ENCODE peak calls at places on chromosomes 11 and 22, in ten cellular contexts. N is effector memory CD4-positive, alpha-beta T cell; E is T-helper 1 cell; A is naive thymus-derived CD4-positive, alpha-beta T cell; D is GF-D8; B is upper lobe of right lung; G is NAMALWA; Q is ELR; X is cardiac fibroblast; H is dorsolateral prefrontal cortex. W is an unnamed sample.

GRCh38 chr11:8374716-8375115 is 111.0 kb upstream of the LMO1 start:
- DNase-seq in D (no peak), A (no peak), N (no peak), E (no peak), X (no peak), H (no peak), Q (no peak), B (no peak), G (no peak), W (no peak)

GRCh38 chr11:105767945-105768344 is 158.1 kb downstream of the GRIA4 start:
- DNase-seq in X (no peak), A (no peak), B (no peak), N (no peak), G (no peak), E (no peak), Q (no peak), D (no peak), H (no peak), W (no peak)

GRCh38 chr11:77019976-77020591 is 14.1 kb upstream of the B3GNT6 start:
- DNase-seq in E (no peak), A (no peak), Q (peak), H (no peak), N (no peak), G (no peak), D (no peak), B (no peak), X (peak), W (no peak)

GRCh38 chr11:129023968-129024676 is 81.5 kb upstream of the TP53AIP1 start:
- DNase-seq in X (peak), E (no peak), G (peak), N (no peak), B (no peak), H (no peak), Q (no peak), D (no peak), A (peak), W (peak)

GRCh38 chr11:35995872-35996271 is 52.0 kb downstream of the LDLRAD3 start:
- DNase-seq in A (no peak), E (no peak), H (no peak), B (no peak), N (no peak), X (peak), G (no peak), D (no peak), Q (no peak), W (no peak)

GRCh38 chr11:65316979-65317786 is 2.5 kb downstream of the CDC42EP2 start:
- DNase-seq in E (no peak), A (no peak), H (no peak), B (peak), G (peak), D (peak), Q (peak), X (peak), N (no peak), W (no peak)

GRCh38 chr11:65880844-65881421 is 1.3 kb downstream of the CTSW start:
- DNase-seq in Q (peak), X (no peak), N (no peak), B (no peak), H (no peak), G (no peak), D (no peak), A (no peak), E (no peak), W (peak)

GRCh38 chr11:4983851-4984250 is 10.8 kb upstream of the OR51L1 start:
- DNase-seq in B (no peak), E (no peak), D (no peak), A (no peak), G (no peak), Q (no peak), H (no peak), N (no peak), X (no peak), W (no peak)

GRCh38 chr11:74288161-74288560 is 23.3 kb downstream of the P4HA3 start:
- DNase-seq in E (no peak), G (no peak), X (peak), B (no peak), D (no peak), H (no peak), A (no peak), Q (peak), N (no peak), W (no peak)

GRCh38 chr11:112724194-112724790 is 236.9 kb upstream of the NCAM1 start:
- DNase-seq in X (no peak), H (no peak), Q (no peak), D (no peak), N (no peak), E (no peak), B (no peak), A (no peak), G (no peak), W (no peak)

GRCh38 chr11:130436171-130436570 is 7.8 kb upstream of the ADAMTS8 start:
- DNase-seq in E (no peak), X (no peak), H (no peak), G (no peak), N (no peak), Q (no peak), D (no peak), B (no peak), A (no peak), W (no peak)

GRCh38 chr22:30127749-30128166 is 47.5 kb downstream of the HORMAD2 start:
- DNase-seq in H (no peak), N (no peak), E (no peak), B (no peak), Q (peak), G (no peak), A (no peak), X (peak), D (peak), W (no peak)

GRCh38 chr11:75273989-75274391 is 33.4 kb downstream of the TPBGL start:
- DNase-seq in Q (no peak), D (no peak), H (peak), B (peak), X (no peak), N (no peak), A (no peak), G (no peak), E (no peak), W (peak)

GRCh38 chr22:46528121-46528610 is 9.3 kb downstream of the CELSR1 start:
- DNase-seq in E (no peak), B (no peak), D (peak), X (peak), Q (peak), G (no peak), N (no peak), A (no peak), H (no peak), W (no peak)

GRCh38 chr11:113705871-113706654 is at the start of gene TMPRSS5:
- DNase-seq in B (no peak), G (no peak), Q (no peak), E (no peak), N (no peak), H (peak), X (no peak), D (no peak), A (no peak), W (peak)

GRCh38 chr11:124793466-124794278 is 6.5 kb downstream of the MSANTD2 start:
- DNase-seq in E (no peak), Q (peak), G (peak), X (peak), A (peak), H (no peak), N (no peak), D (peak), B (no peak), W (no peak)

GRCh38 chr22:46796566-46797195 is 34.2 kb downstream of the TBC1D22A start:
- DNase-seq in N (no peak), D (no peak), B (no peak), G (no peak), H (no peak), X (no peak), Q (no peak), A (no peak), E (no peak), W (peak)

GRCh38 chr11:88103337-88104206 is 71.7 kb downstream of the RAB38 start:
- DNase-seq in A (peak), H (no peak), N (no peak), D (peak), X (peak), B (peak), Q (peak), E (no peak), G (peak), W (no peak)

GRCh38 chr11:104798794-104799193 is 99.5 kb downstream of the CASP12 start:
- DNase-seq in Q (no peak), B (no peak), E (no peak), A (no peak), G (peak), D (no peak), N (no peak), X (no peak), H (no peak), W (no peak)

GRCh38 chr11:58530236-58530635 is 22.3 kb upstream of the OR5B21 start:
- DNase-seq in N (no peak), G (no peak), E (no peak), B (no peak), D (no peak), Q (no peak), H (no peak), X (no peak), A (peak), W (no peak)

GRCh38 chr11:44726278-44727113 is at the start of gene TSPAN18:
- DNase-seq in G (peak), H (peak), A (peak), B (no peak), X (no peak), D (no peak), Q (no peak), E (peak), N (peak), W (no peak)

GRCh38 chr11:2305862-2306823 is 4.3 kb downstream of the TSPAN32 start:
- DNase-seq in D (no peak), G (peak), H (no peak), A (peak), X (peak), B (peak), E (no peak), Q (peak), N (no peak), W (no peak)

GRCh38 chr22:35333220-35333619 is 33.5 kb downstream of the TOM1 start:
- DNase-seq in G (no peak), B (no peak), Q (no peak), E (no peak), A (no peak), D (no peak), X (no peak), H (no peak), N (no peak), W (no peak)

GRCh38 chr22:29314074-29314473 is 1.4 kb downstream of the RASL10A start:
- DNase-seq in G (peak), E (no peak), H (no peak), A (no peak), Q (no peak), N (no peak), X (no peak), D (no peak), B (no peak), W (no peak)

GRCh38 chr11:72007587-72007986 is 8.9 kb downstream of the IL18BP start:
- DNase-seq in B (no peak), H (no peak), E (no peak), A (no peak), G (no peak), N (no peak), D (no peak), Q (no peak), X (no peak), W (no peak)

GRCh38 chr11:11701070-11701469 is 79.3 kb upstream of the GALNT18 start:
- DNase-seq in G (no peak), Q (peak), E (no peak), X (no peak), B (no peak), D (no peak), A (no peak), H (peak), N (no peak), W (no peak)

GRCh38 chr22:20777420-20778177 is 3.7 kb downstream of the SERPIND1 start:
- DNase-seq in G (no peak), X (peak), N (no peak), D (no peak), B (no peak), A (no peak), H (no peak), E (no peak), Q (peak), W (no peak)

GRCh38 chr11:46649180-46649738 is 31.9 kb downstream of the ATG13 start:
- DNase-seq in N (no peak), B (no peak), G (no peak), Q (peak), E (no peak), A (no peak), X (peak), D (no peak), H (no peak), W (no peak)

GRCh38 chr11:67024410-67024809 is 1.5 kb downstream of the SYT12 start:
- DNase-seq in Q (no peak), E (peak), G (peak), N (peak), B (no peak), H (no peak), D (peak), A (peak), X (no peak), W (no peak)

GRCh38 chr11:113475160-113475761 is at the start of gene DRD2:
- DNase-seq in G (no peak), H (no peak), B (no peak), N (no peak), A (no peak), X (peak), E (no peak), Q (no peak), D (no peak), W (no peak)

GRCh38 chr11:77505956-77506355 is 32.1 kb upstream of the PAK1 start:
- DNase-seq in X (no peak), B (no peak), N (no peak), Q (no peak), H (no peak), G (no peak), E (no peak), A (no peak), D (no peak), W (no peak)

GRCh38 chr11:63805844-63806415 is 7.3 kb upstream of the SPINDOC start:
- DNase-seq in G (no peak), X (peak), D (no peak), E (no peak), H (no peak), A (no peak), B (no peak), N (no peak), Q (no peak), W (no peak)

GRCh38 chr11:79438631-79439429 is 2.0 kb downstream of the TENM4 start:
- DNase-seq in A (no peak), N (no peak), Q (peak), G (no peak), E (no peak), D (no peak), X (no peak), H (no peak), B (peak), W (peak)

GRCh38 chr22:21587803-21588611 is 20.5 kb downstream of the UBE2L3 start:
- DNase-seq in A (no peak), B (no peak), Q (no peak), N (no peak), G (peak), D (peak), H (peak), X (peak), E (no peak), W (peak)

GRCh38 chr11:134291196-134291595 is 15.0 kb downstream of the GLB1L3 start:
- DNase-seq in B (no peak), A (no peak), H (no peak), X (no peak), G (no peak), D (no peak), N (no peak), Q (no peak), E (no peak), W (no peak)

GRCh38 chr22:27075028-27075678 is 417.8 kb downstream of the MIAT start:
- DNase-seq in E (no peak), X (peak), H (no peak), A (no peak), B (no peak), G (peak), Q (no peak), N (no peak), D (no peak), W (no peak)

GRCh38 chr11:109940816-109941215 is 152.4 kb upstream of the ZC3H12C start:
- DNase-seq in E (no peak), A (no peak), N (no peak), B (no peak), D (no peak), H (no peak), Q (peak), G (no peak), X (peak), W (no peak)

W was measured in posterior cingulate gyrus.